ENCODE peak calls at places on chromosome 10, in seven cellular contexts. One of them, this sample, is unnamed.

GRCh38 chr10:86100581-86101061 is 266.0 kb downstream of the GRID1 start:
- DNase-seq in sigmoid colon: no peak
- DNase-seq in ovary: no peak
- DNase-seq in left colon: no peak
- DNase-seq in fibroblast of mammary gland: peak; percentile 22
- DNase-seq in fibroblast of villous mesenchyme: no peak
- DNase-seq in kidney glomerular epithelial cell: peak; percentile 6
- DNase-seq in this sample: no peak

GRCh38 chr10:102752266-102752930 is 8.7 kb downstream of the WBP1L start:
- DNase-seq in kidney glomerular epithelial cell: no peak
- DNase-seq in fibroblast of villous mesenchyme: peak; percentile 84
- DNase-seq in left colon: no peak
- DNase-seq in ovary: no peak
- DNase-seq in fibroblast of mammary gland: peak; percentile 91
- DNase-seq in sigmoid colon: peak; percentile 82
- DNase-seq in this sample: no peak

GRCh38 chr10:100654835-100655759 is 90.3 kb upstream of the PAX2 start:
- DNase-seq in fibroblast of mammary gland: no peak
- DNase-seq in sigmoid colon: no peak
- DNase-seq in fibroblast of villous mesenchyme: no peak
- DNase-seq in kidney glomerular epithelial cell: no peak
- DNase-seq in left colon: no peak
- DNase-seq in ovary: no peak
- DNase-seq in this sample: no peak

GRCh38 chr10:125052146-125052545 is 108.2 kb downstream of the CTBP2 start:
- DNase-seq in fibroblast of villous mesenchyme: no peak
- DNase-seq in fibroblast of mammary gland: no peak
- DNase-seq in kidney glomerular epithelial cell: no peak
- DNase-seq in ovary: no peak
- DNase-seq in sigmoid colon: no peak
- DNase-seq in left colon: no peak
- DNase-seq in this sample: no peak

GRCh38 chr10:94023909-94024308 is 30.2 kb downstream of the PLCE1 start:
- DNase-seq in kidney glomerular epithelial cell: no peak
- DNase-seq in fibroblast of villous mesenchyme: no peak
- DNase-seq in fibroblast of mammary gland: no peak
- DNase-seq in sigmoid colon: no peak
- DNase-seq in ovary: no peak
- DNase-seq in left colon: no peak
- DNase-seq in this sample: no peak

GRCh38 chr10:122974034-122974433 is 6.2 kb upstream of the PSTK start:
- DNase-seq in fibroblast of mammary gland: peak; percentile 14
- DNase-seq in kidney glomerular epithelial cell: no peak
- DNase-seq in ovary: no peak
- DNase-seq in fibroblast of villous mesenchyme: peak; percentile 23
- DNase-seq in sigmoid colon: no peak
- DNase-seq in left colon: no peak
- DNase-seq in this sample: no peak

GRCh38 chr10:70255329-70256299 is 22.4 kb upstream of the PPA1 start:
- DNase-seq in fibroblast of mammary gland: peak; percentile 33
- DNase-seq in ovary: no peak
- DNase-seq in fibroblast of villous mesenchyme: peak; percentile 24
- DNase-seq in kidney glomerular epithelial cell: peak; percentile 92
- DNase-seq in sigmoid colon: no peak
- DNase-seq in left colon: peak; percentile 57
- DNase-seq in this sample: peak; percentile 10

GRCh38 chr10:72340510-72340895 is 14.2 kb downstream of the DNAJB12 start:
- DNase-seq in fibroblast of villous mesenchyme: peak; percentile 47
- DNase-seq in left colon: no peak
- DNase-seq in ovary: peak; percentile 64
- DNase-seq in kidney glomerular epithelial cell: no peak
- DNase-seq in sigmoid colon: no peak
- DNase-seq in fibroblast of mammary gland: peak; percentile 54
- DNase-seq in this sample: no peak

GRCh38 chr10:17348111-17349008 is 106.0 kb downstream of the ST8SIA6 start:
- DNase-seq in kidney glomerular epithelial cell: peak; percentile 87
- DNase-seq in fibroblast of mammary gland: peak; percentile 91
- DNase-seq in left colon: no peak
- DNase-seq in fibroblast of villous mesenchyme: peak; percentile 75
- DNase-seq in sigmoid colon: peak; percentile 70
- DNase-seq in ovary: peak; percentile 75
- DNase-seq in this sample: peak; percentile 12

GRCh38 chr10:125606406-125606805 is 76.6 kb downstream of the TEX36 start:
- DNase-seq in kidney glomerular epithelial cell: no peak
- DNase-seq in ovary: no peak
- DNase-seq in sigmoid colon: no peak
- DNase-seq in fibroblast of mammary gland: no peak
- DNase-seq in fibroblast of villous mesenchyme: no peak
- DNase-seq in left colon: no peak
- DNase-seq in this sample: no peak

GRCh38 chr10:62093863-62094291 is 174.8 kb downstream of the RTKN2 start:
- DNase-seq in fibroblast of villous mesenchyme: peak; percentile 86
- DNase-seq in left colon: no peak
- DNase-seq in ovary: no peak
- DNase-seq in sigmoid colon: no peak
- DNase-seq in kidney glomerular epithelial cell: peak; percentile 85
- DNase-seq in fibroblast of mammary gland: peak; percentile 59
- DNase-seq in this sample: no peak

GRCh38 chr10:79069325-79070090 is 742 bp downstream of the ZMIZ1 start:
- DNase-seq in ovary: no peak
- DNase-seq in sigmoid colon: peak; percentile 81
- DNase-seq in fibroblast of mammary gland: no peak
- DNase-seq in left colon: no peak
- DNase-seq in kidney glomerular epithelial cell: peak; percentile 20
- DNase-seq in fibroblast of villous mesenchyme: peak; percentile 62
- DNase-seq in this sample: no peak

GRCh38 chr10:114839901-114840300 is 18.3 kb downstream of the FHIP2A start:
- DNase-seq in sigmoid colon: no peak
- DNase-seq in ovary: no peak
- DNase-seq in left colon: no peak
- DNase-seq in fibroblast of mammary gland: no peak
- DNase-seq in fibroblast of villous mesenchyme: no peak
- DNase-seq in kidney glomerular epithelial cell: peak; percentile 26
- DNase-seq in this sample: no peak

GRCh38 chr10:18689498-18689897 is 30.3 kb downstream of the ARL5B start:
- DNase-seq in fibroblast of mammary gland: peak; percentile 55
- DNase-seq in ovary: no peak
- DNase-seq in fibroblast of villous mesenchyme: peak; percentile 46
- DNase-seq in kidney glomerular epithelial cell: peak; percentile 56
- DNase-seq in left colon: no peak
- DNase-seq in sigmoid colon: no peak
- DNase-seq in this sample: no peak

GRCh38 chr10:34498821-34499220 is 316.3 kb downstream of the PARD3 start:
- DNase-seq in kidney glomerular epithelial cell: no peak
- DNase-seq in fibroblast of mammary gland: peak; percentile 47
- DNase-seq in fibroblast of villous mesenchyme: no peak
- DNase-seq in sigmoid colon: no peak
- DNase-seq in left colon: no peak
- DNase-seq in ovary: no peak
- DNase-seq in this sample: no peak

GRCh38 chr10:28971255-28971654 is 293.9 kb downstream of the BAMBI start:
- DNase-seq in fibroblast of villous mesenchyme: no peak
- DNase-seq in left colon: no peak
- DNase-seq in sigmoid colon: no peak
- DNase-seq in ovary: no peak
- DNase-seq in kidney glomerular epithelial cell: no peak
- DNase-seq in fibroblast of mammary gland: no peak
- DNase-seq in this sample: no peak

This sample was measured in prostate gland.